ENCODE peak calls at places on chromosomes 3 and 15, in eight cellular contexts. Z, Y, R, M, W, D, B and P are unnamed samples.

GRCh38 chr15:57566840-57567239 is 24.9 kb upstream of the MYZAP start:
- DNase-seq in M (no peak), B (no peak), D (no peak), Y (no peak), Z (peak), W (no peak), R (peak), P (no peak)

GRCh38 chr3:24504765-24505164 is 10.1 kb upstream of the THRB start:
- DNase-seq in Z (no peak), B (no peak), M (no peak), Y (no peak), W (no peak), D (no peak), R (no peak), P (no peak)

GRCh38 chr15:60590935-60591490 is 112.1 kb upstream of the ICE2 start:
- DNase-seq in B (peak), W (peak), Z (peak), D (peak), M (peak), Y (peak), R (peak), P (peak)

GRCh38 chr15:64883997-64884511 is 27.6 kb upstream of the ANKDD1A start:
- DNase-seq in Y (peak), W (peak), R (peak), B (peak), M (no peak), Z (peak), D (no peak), P (peak)

GRCh38 chr15:50857763-50858162 is 50.7 kb upstream of the AP4E1 start:
- DNase-seq in Y (no peak), Z (no peak), R (no peak), M (no peak), B (no peak), W (no peak), D (no peak), P (no peak)

GRCh38 chr3:96213393-96213792 is 601.0 kb upstream of the EPHA6 start:
- DNase-seq in Z (no peak), W (no peak), Y (no peak), R (no peak), B (no peak), D (peak), M (no peak), P (no peak)

GRCh38 chr3:54309601-54310000 is 187.2 kb downstream of the CACNA2D3 start:
- DNase-seq in Z (no peak), M (no peak), Y (no peak), R (no peak), B (no peak), D (no peak), W (no peak), P (no peak)

GRCh38 chr15:78040653-78041244 is 36.8 kb downstream of the TBC1D2B start:
- DNase-seq in D (no peak), B (no peak), Y (no peak), M (no peak), W (no peak), R (no peak), Z (no peak), P (no peak)

GRCh38 chr3:135141092-135141491 is 346.0 kb downstream of the EPHB1 start:
- DNase-seq in B (no peak), Z (no peak), W (no peak), D (no peak), R (no peak), Y (no peak), M (no peak), P (no peak)

GRCh38 chr3:184679056-184679502 is 32.8 kb downstream of the MAGEF1 start:
- DNase-seq in Z (peak), W (peak), Y (peak), M (no peak), B (peak), D (no peak), R (no peak), P (no peak)

GRCh38 chr3:38836561-38836960 is 20.5 kb upstream of the SCN10A start:
- DNase-seq in M (no peak), D (no peak), W (no peak), Y (no peak), B (no peak), R (no peak), Z (no peak), P (no peak)

GRCh38 chr3:49654176-49654825 is 19.9 kb upstream of the APEH start:
- DNase-seq in M (no peak), Y (peak), D (no peak), Z (no peak), B (no peak), W (no peak), R (no peak), P (no peak)

GRCh38 chr15:49645937-49646336 is 25.1 kb downstream of the DTWD1 start:
- DNase-seq in M (no peak), W (peak), R (peak), D (no peak), Z (no peak), Y (peak), B (no peak), P (no peak)

GRCh38 chr3:58152225-58153015 is 58.4 kb downstream of the DNASE1L3 start:
- DNase-seq in M (no peak), D (no peak), W (no peak), Z (no peak), B (no peak), R (no peak), Y (no peak), P (no peak)

GRCh38 chr15:89127054-89127702 is 38.9 kb downstream of the ABHD2 start:
- DNase-seq in B (no peak), R (no peak), M (no peak), Z (no peak), W (no peak), D (peak), Y (peak), P (no peak)
- TF ChIP-seq CTCF in B (no peak), R (no peak), M (no peak), Z (no peak), W (no peak), D (peak), Y (no peak), P (no peak)

GRCh38 chr3:56855856-56856538 is 54.2 kb upstream of the ARHGEF3 start:
- DNase-seq in Y (no peak), W (peak), D (peak), B (no peak), M (no peak), R (peak), Z (no peak), P (peak)
- TF ChIP-seq CTCF in Y (peak), W (peak), D (peak), B (peak), M (peak), R (peak), Z (peak), P (peak)

GRCh38 chr15:19973718-19974117 is 567.9 kb downstream of the GOLGA6L6 start:
- DNase-seq in Z (no peak), D (peak), Y (no peak), W (no peak), B (no peak), M (no peak), R (no peak), P (no peak)
- TF ChIP-seq CTCF in Z (no peak), D (peak), Y (no peak), W (no peak), B (no peak), M (no peak), R (no peak), P (no peak)

DNA sequence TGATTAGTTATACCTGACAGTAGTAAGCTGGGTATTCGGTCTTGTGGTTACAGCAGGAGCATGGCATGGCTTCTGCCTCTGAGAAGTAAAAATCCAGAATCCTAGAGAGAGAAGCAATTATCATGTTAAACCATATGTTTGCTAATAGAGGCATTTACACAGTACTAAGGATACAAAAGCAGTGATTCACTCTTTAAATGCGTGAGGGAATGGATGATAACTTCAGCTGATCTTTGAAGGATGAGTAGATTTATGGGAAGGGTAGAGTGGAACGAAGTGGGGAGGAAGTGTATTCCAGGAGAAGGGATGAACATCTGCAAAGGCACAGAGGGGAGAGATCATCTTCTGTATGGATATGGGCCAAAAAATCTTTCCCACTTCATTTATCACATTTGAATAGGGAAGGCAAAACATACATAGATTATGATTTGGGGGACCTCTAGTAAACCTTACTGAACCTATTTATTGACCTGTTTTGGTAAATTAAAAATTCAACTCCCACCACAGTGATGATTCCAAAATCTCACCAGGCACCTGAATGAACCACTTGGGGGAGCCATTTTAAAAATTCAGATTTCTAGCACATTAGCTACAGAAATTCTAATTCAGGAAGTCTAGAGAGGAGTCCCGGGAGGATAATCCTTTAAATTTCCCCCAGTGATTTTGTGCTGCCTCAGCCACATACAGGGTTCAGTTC is 35.1 kb downstream of the IGSF10 start:
- DNase-seq in Y (no peak), D (no peak), Z (no peak), R (no peak), M (no peak), B (peak), W (no peak), P (no peak)
- TF ChIP-seq CTCF in Y (no peak), D (peak), Z (no peak), R (no peak), M (peak), B (peak), W (peak), P (no peak)

GRCh38 chr3:65153850-65154512 is 466.2 kb upstream of the ADAMTS9 start:
- DNase-seq in R (no peak), M (no peak), Z (no peak), B (no peak), Y (no peak), D (no peak), W (no peak), P (no peak)
- TF ChIP-seq CTCF in R (no peak), M (no peak), Z (no peak), B (no peak), Y (no peak), D (no peak), W (no peak), P (no peak)

GRCh38 chr3:61914277-61914676 is 352.9 kb downstream of the PTPRG start:
- DNase-seq in Z (no peak), B (no peak), W (no peak), M (no peak), Y (no peak), R (no peak), D (no peak), P (no peak)
- TF ChIP-seq CTCF in Z (no peak), B (no peak), W (no peak), M (no peak), Y (no peak), R (no peak), D (no peak), P (no peak)

DNA sequence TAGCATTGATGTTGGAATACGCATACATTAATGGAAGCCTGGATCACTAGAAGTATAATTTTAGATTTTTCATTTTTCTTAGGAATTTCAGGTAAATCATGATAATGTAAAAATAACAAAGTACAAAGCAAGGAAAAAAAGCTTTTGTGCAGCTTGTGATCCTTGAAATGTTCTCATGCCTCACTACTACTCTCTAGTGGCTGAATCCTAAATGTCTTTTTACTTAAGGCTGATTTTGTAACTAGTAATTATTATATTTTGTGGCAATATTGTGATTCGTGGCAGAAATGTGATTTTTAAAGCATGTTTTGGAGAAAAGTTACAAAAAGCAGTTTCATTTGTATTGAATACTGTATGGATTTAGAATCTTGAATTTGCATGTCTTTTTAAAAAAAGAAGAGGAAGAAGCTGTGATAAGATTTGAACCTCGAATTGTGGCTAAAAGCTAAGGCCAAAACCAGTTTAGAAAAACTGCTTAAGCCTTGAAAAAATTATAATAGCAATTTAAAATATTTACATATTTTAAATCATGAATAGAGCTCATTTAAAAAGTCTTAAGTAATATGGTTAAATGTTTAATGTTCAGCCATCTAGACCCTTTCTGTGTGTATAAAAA is 39.0 kb downstream of the U2SURP start:
- DNase-seq in B (peak), Z (no peak), D (no peak), Y (no peak), W (peak), M (no peak), R (no peak), P (no peak)
- TF ChIP-seq CTCF in B (peak), Z (no peak), D (peak), Y (peak), W (peak), M (peak), R (peak), P (no peak)

GRCh38 chr3:106209482-106209881 is 340.7 kb upstream of the CBLB start:
- DNase-seq in M (no peak), Z (no peak), Y (no peak), W (no peak), D (no peak), R (no peak), B (no peak), P (no peak)

GRCh38 chr3:106210923-106211322 is 342.1 kb upstream of the CBLB start:
- DNase-seq in M (no peak), W (no peak), D (no peak), B (no peak), Z (no peak), R (no peak), Y (no peak), P (no peak)

GRCh38 chr3:106206613-106207012 is 337.8 kb upstream of the CBLB start:
- DNase-seq in R (no peak), D (no peak), M (no peak), W (no peak), Z (no peak), B (no peak), Y (no peak), P (no peak)

GRCh38 chr3:106208266-106208665 is 339.5 kb upstream of the CBLB start:
- DNase-seq in B (no peak), W (peak), R (no peak), Z (no peak), Y (no peak), D (no peak), M (no peak), P (no peak)

GRCh38 chr3:106208979-106209378 is 340.2 kb upstream of the CBLB start:
- DNase-seq in Y (no peak), R (no peak), M (no peak), D (no peak), B (peak), Z (no peak), W (peak), P (no peak)
- TF ChIP-seq CTCF in Y (peak), R (no peak), M (no peak), D (no peak), B (peak), Z (no peak), W (peak), P (no peak)